ENCODE peak calls at places on chromosomes 5 and 9, in four cellular contexts. R is suprapubic skin, K is ovary, G is Peyer's patch. O is an unnamed sample.

GRCh38 chr5:146699729-146700430 is 178.7 kb downstream of the PPP2R2B start:
- DNase-seq in R (no peak), K (no peak), G (no peak), O (no peak)

GRCh38 chr9:124834586-124834985 is 18.7 kb upstream of the WDR38 start:
- DNase-seq in R (no peak), K (no peak), G (peak), O (no peak)

GRCh38 chr5:159017787-159018186 is 81.9 kb downstream of the EBF1 start:
- DNase-seq in R (no peak), K (peak), G (no peak), O (no peak)

GRCh38 chr5:111680737-111681413 is 76.1 kb downstream of the NREP start:
- DNase-seq in R (no peak), K (peak), G (peak), O (no peak)

GRCh38 chr9:87909310-87910041 is 8.3 kb upstream of the SPATA31C1 start:
- DNase-seq in R (no peak), K (no peak), G (peak), O (no peak)

GRCh38 chr9:90526386-90526785 is 116.2 kb downstream of the DIRAS2 start:
- DNase-seq in R (no peak), K (no peak), G (no peak), O (no peak)

GRCh38 chr5:56405536-56405935 is 172.4 kb upstream of the ANKRD55 start:
- DNase-seq in R (no peak), K (no peak), G (no peak), O (no peak)

GRCh38 chr9:12817702-12818101 is 42.9 kb downstream of the LURAP1L start:
- DNase-seq in R (no peak), K (no peak), G (peak), O (no peak)

GRCh38 chr5:36521838-36522745 is 84.3 kb upstream of the SLC1A3 start:
- DNase-seq in R (no peak), K (no peak), G (no peak), O (no peak)

GRCh38 chr5:169356811-169357210 is 55.9 kb upstream of the SLIT3 start:
- DNase-seq in R (no peak), K (no peak), G (no peak), O (no peak)

GRCh38 chr9:70011366-70011765 is 32.3 kb upstream of the MAMDC2 start:
- DNase-seq in R (no peak), K (no peak), G (no peak), O (no peak)

GRCh38 chr5:93512799-93513198 is 68.2 kb downstream of the NR2F1-AS1 start:
- DNase-seq in R (no peak), K (no peak), G (no peak), O (no peak)

GRCh38 chr5:127876384-127876783 is 173.2 kb downstream of the CCDC192 start:
- DNase-seq in R (no peak), K (no peak), G (no peak), O (no peak)

GRCh38 chr9:20315672-20316071 is 306.6 kb downstream of the MLLT3 start:
- DNase-seq in R (no peak), K (no peak), G (no peak), O (no peak)

GRCh38 chr9:81183763-81184162 is 505.6 kb downstream of the TLE1 start:
- DNase-seq in R (no peak), K (no peak), G (no peak), O (no peak)

GRCh38 chr5:110038297-110038997 is 348.7 kb downstream of the MAN2A1 start:
- DNase-seq in R (no peak), K (no peak), G (no peak), O (no peak)

GRCh38 chr9:124894741-124895170 is 32.8 kb downstream of the ARPC5L start:
- DNase-seq in R (no peak), K (no peak), G (no peak), O (no peak)

GRCh38 chr9:92327283-92327850 is 1.6 kb downstream of the CENPP start:
- DNase-seq in R (no peak), K (no peak), G (no peak), O (no peak)

GRCh38 chr9:133268335-133269056 is 6.5 kb downstream of the ABO start:
- DNase-seq in R (peak), K (no peak), G (peak), O (no peak)

GRCh38 chr5:71013575-71013974 is 11.6 kb downstream of the NAIP start:
- DNase-seq in R (no peak), K (no peak), G (no peak), O (no peak)

GRCh38 chr5:167294861-167295685 is 996.4 kb upstream of the WWC1 start:
- DNase-seq in R (no peak), K (no peak), G (peak), O (no peak)

GRCh38 chr9:70580593-70581195 is 166.2 kb upstream of the KLF9 start:
- DNase-seq in R (no peak), K (no peak), G (no peak), O (no peak)

GRCh38 chr9:95381243-95381642 is 63.7 kb upstream of the FANCC start:
- DNase-seq in R (no peak), K (no peak), G (no peak), O (no peak)

GRCh38 chr9:30197954-30198353 is 2186.5 kb upstream of the ACO1 start:
- DNase-seq in R (no peak), K (no peak), G (no peak), O (no peak)

GRCh38 chr9:9749591-9749990 is 863.2 kb downstream of the PTPRD start:
- DNase-seq in R (no peak), K (no peak), G (no peak), O (no peak)

GRCh38 chr9:111524731-111525055 is 286 bp upstream of the ZNF483 start:
- DNase-seq in R (no peak), K (no peak), G (no peak), O (no peak)

GRCh38 chr5:179207920-179208705 is 137.1 kb downstream of the ADAMTS2 start:
- DNase-seq in R (no peak), K (no peak), G (no peak), O (no peak)

GRCh38 chr5:127072861-127073846 is at the start of gene C5orf63:
- DNase-seq in R (peak), K (peak), G (peak), O (no peak)

GRCh38 chr5:141816598-141817399 is 61.4 kb downstream of the PCDH1 start:
- DNase-seq in R (no peak), K (no peak), G (no peak), O (no peak)

GRCh38 chr9:130195638-130196037 is 23.4 kb downstream of the NCS1 start:
- DNase-seq in R (no peak), K (no peak), G (no peak), O (no peak)

GRCh38 chr9:4862506-4863250 is 69.9 kb downstream of the RCL1 start:
- DNase-seq in R (no peak), K (no peak), G (no peak), O (no peak)

GRCh38 chr5:125484272-125485002 is 738.0 kb upstream of the ZNF608 start:
- DNase-seq in R (no peak), K (peak), G (peak), O (peak)

GRCh38 chr9:129763235-129763917 is 10.5 kb upstream of the PTGES start:
- DNase-seq in R (no peak), K (no peak), G (peak), O (no peak)

GRCh38 chr9:120852240-120853018 is 9.7 kb upstream of the PSMD5 start:
- DNase-seq in R (no peak), K (no peak), G (no peak), O (no peak)

GRCh38 chr5:541888-542692 is 17.8 kb upstream of the SLC9A3 start:
- DNase-seq in R (peak), K (no peak), G (peak), O (no peak)

GRCh38 chr5:138663561-138663960 is 88.4 kb upstream of the HSPA9 start:
- DNase-seq in R (peak), K (no peak), G (no peak), O (no peak)
- H3K4me3 ChIP-seq in R (no peak), K (no peak), G (no peak), O (no peak)

DNA sequence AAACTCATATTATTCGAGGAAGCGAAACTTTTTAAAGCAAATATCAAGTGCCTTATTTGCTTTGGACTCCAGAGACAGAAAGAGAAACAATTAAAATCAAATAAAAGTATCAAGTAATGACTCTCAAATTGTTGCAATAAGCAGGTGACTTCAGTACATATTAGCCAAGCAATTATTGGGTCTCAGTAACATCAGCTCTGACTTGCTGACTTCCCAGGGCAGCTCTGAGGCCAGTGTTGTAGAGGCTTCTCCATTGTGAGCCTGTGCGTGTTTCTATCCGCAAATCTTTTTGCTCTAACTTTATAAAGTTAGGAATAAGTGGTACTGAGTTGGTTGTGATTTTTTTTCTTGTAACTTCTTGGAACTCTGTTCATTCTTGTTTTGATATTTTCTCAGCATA is 186.8 kb upstream of the PRLR start:
- DNase-seq in R (no peak), K (no peak), G (no peak), O (no peak)
- H3K4me3 ChIP-seq in R (no peak), K (no peak), G (no peak), O (no peak)

GRCh38 chr9:123266655-123267421 is 1.5 kb downstream of the STRBP start:
- DNase-seq in R (no peak), K (no peak), G (no peak), O (no peak)
- H3K4me3 ChIP-seq in R (peak), K (no peak), G (peak), O (no peak)

GRCh38 chr9:126809068-126809467 is 4.2 kb downstream of the ZBTB43 start:
- DNase-seq in R (no peak), K (no peak), G (no peak), O (no peak)
- H3K4me3 ChIP-seq in R (no peak), K (no peak), G (no peak), O (no peak)

GRCh38 chr5:137954131-137954879 is 65.0 kb downstream of the PKD2L2 start:
- DNase-seq in R (no peak), K (no peak), G (no peak), O (no peak)
- H3K4me3 ChIP-seq in R (no peak), K (no peak), G (no peak), O (no peak)

O was measured in coronary artery.